ENCODE peak calls at places on chromosomes 3 and 15, in nine cellular contexts. One of them, this sample, is unnamed.

GRCh38 chr3:112020653-112021052 is 13.9 kb upstream of the TMPRSS7 start:
- DNase-seq in AG10803: no peak
- DNase-seq in IMR-90: no peak
- DNase-seq in astrocyte of the spinal cord: no peak
- DNase-seq in HCT116: no peak
- DNase-seq in HepG2: no peak
- DNase-seq in HFF-Myc: no peak
- DNase-seq in PC-3: no peak
- DNase-seq in CD8-positive, alpha-beta T cell: no peak
- DNase-seq in this sample: no peak

GRCh38 chr3:158765518-158766205 is 33.4 kb upstream of the RARRES1 start:
- DNase-seq in AG10803: no peak
- DNase-seq in IMR-90: peak; percentile 8
- DNase-seq in astrocyte of the spinal cord: peak; percentile 18
- DNase-seq in HCT116: no peak
- DNase-seq in HepG2: no peak
- DNase-seq in HFF-Myc: no peak
- DNase-seq in PC-3: no peak
- DNase-seq in CD8-positive, alpha-beta T cell: no peak
- DNase-seq in this sample: no peak

GRCh38 chr3:170056710-170057454 is 19.1 kb downstream of the GPR160 start:
- DNase-seq in AG10803: no peak
- DNase-seq in IMR-90: no peak
- DNase-seq in astrocyte of the spinal cord: no peak
- DNase-seq in HCT116: no peak
- DNase-seq in HepG2: no peak
- DNase-seq in HFF-Myc: no peak
- DNase-seq in PC-3: no peak
- DNase-seq in CD8-positive, alpha-beta T cell: no peak
- DNase-seq in this sample: no peak

GRCh38 chr3:53808496-53808895 is 37.7 kb downstream of the CHDH start:
- DNase-seq in AG10803: no peak
- DNase-seq in IMR-90: no peak
- DNase-seq in astrocyte of the spinal cord: no peak
- DNase-seq in HCT116: no peak
- DNase-seq in HepG2: no peak
- DNase-seq in HFF-Myc: no peak
- DNase-seq in PC-3: no peak
- DNase-seq in CD8-positive, alpha-beta T cell: no peak
- DNase-seq in this sample: no peak

GRCh38 chr3:136250862-136251460 is 821 bp downstream of the PCCB start:
- DNase-seq in AG10803: peak; percentile 57
- DNase-seq in IMR-90: peak; percentile 47
- DNase-seq in astrocyte of the spinal cord: peak; percentile 53
- DNase-seq in HCT116: no peak
- DNase-seq in HepG2: peak; percentile 64
- DNase-seq in HFF-Myc: peak; percentile 17
- DNase-seq in PC-3: peak; percentile 9
- DNase-seq in CD8-positive, alpha-beta T cell: peak; percentile 3
- DNase-seq in this sample: peak; percentile 56

GRCh38 chr3:150078983-150079739 is 108.5 kb upstream of the PFN2 start:
- DNase-seq in AG10803: peak; percentile 94
- DNase-seq in IMR-90: peak; percentile 95
- DNase-seq in astrocyte of the spinal cord: peak; percentile 94
- DNase-seq in HCT116: no peak
- DNase-seq in HepG2: no peak
- DNase-seq in HFF-Myc: no peak
- DNase-seq in PC-3: peak; percentile 91
- DNase-seq in CD8-positive, alpha-beta T cell: no peak
- DNase-seq in this sample: peak; percentile 95

GRCh38 chr15:92104069-92104468 is 250.6 kb downstream of the SLCO3A1 start:
- DNase-seq in AG10803: no peak
- DNase-seq in IMR-90: no peak
- DNase-seq in astrocyte of the spinal cord: no peak
- DNase-seq in HCT116: no peak
- DNase-seq in HepG2: no peak
- DNase-seq in HFF-Myc: no peak
- DNase-seq in PC-3: no peak
- DNase-seq in CD8-positive, alpha-beta T cell: no peak
- DNase-seq in this sample: no peak

GRCh38 chr15:33757505-33758211 is 210.6 kb upstream of the CHRM5 start:
- DNase-seq in AG10803: no peak
- DNase-seq in IMR-90: no peak
- DNase-seq in astrocyte of the spinal cord: no peak
- DNase-seq in HCT116: no peak
- DNase-seq in HepG2: no peak
- DNase-seq in HFF-Myc: no peak
- DNase-seq in PC-3: no peak
- DNase-seq in CD8-positive, alpha-beta T cell: no peak
- DNase-seq in this sample: no peak

GRCh38 chr3:15512173-15512572 is 9.3 kb downstream of the COLQ start:
- DNase-seq in AG10803: peak; percentile 32
- DNase-seq in IMR-90: peak; percentile 27
- DNase-seq in astrocyte of the spinal cord: peak; percentile 22
- DNase-seq in HCT116: no peak
- DNase-seq in HepG2: no peak
- DNase-seq in HFF-Myc: no peak
- DNase-seq in PC-3: no peak
- DNase-seq in CD8-positive, alpha-beta T cell: no peak
- DNase-seq in this sample: no peak

GRCh38 chr15:39621961-39622360 is 41.1 kb downstream of the THBS1 start:
- DNase-seq in AG10803: peak; percentile 68
- DNase-seq in IMR-90: no peak
- DNase-seq in astrocyte of the spinal cord: no peak
- DNase-seq in HCT116: no peak
- DNase-seq in HepG2: no peak
- DNase-seq in HFF-Myc: no peak
- DNase-seq in PC-3: no peak
- DNase-seq in CD8-positive, alpha-beta T cell: no peak
- DNase-seq in this sample: no peak

GRCh38 chr3:177026505-177027277 is 170.6 kb downstream of the TBL1XR1 start:
- DNase-seq in AG10803: no peak
- DNase-seq in IMR-90: peak; percentile 70
- DNase-seq in astrocyte of the spinal cord: no peak
- DNase-seq in HCT116: no peak
- DNase-seq in HepG2: no peak
- DNase-seq in HFF-Myc: no peak
- DNase-seq in PC-3: no peak
- DNase-seq in CD8-positive, alpha-beta T cell: no peak
- DNase-seq in this sample: peak; percentile 67

GRCh38 chr3:127747751-127748521 is 74.4 kb downstream of the MGLL start:
- DNase-seq in AG10803: peak; percentile 88
- DNase-seq in IMR-90: peak; percentile 95
- DNase-seq in astrocyte of the spinal cord: peak; percentile 92
- DNase-seq in HCT116: no peak
- DNase-seq in HepG2: no peak
- DNase-seq in HFF-Myc: peak; percentile 42
- DNase-seq in PC-3: peak; percentile 92
- DNase-seq in CD8-positive, alpha-beta T cell: no peak
- DNase-seq in this sample: peak; percentile 83

GRCh38 chr3:37974121-37974927 is 16.3 kb upstream of the VILL start:
- DNase-seq in AG10803: peak; percentile 56
- DNase-seq in IMR-90: peak; percentile 48
- DNase-seq in astrocyte of the spinal cord: peak; percentile 46
- DNase-seq in HCT116: peak; percentile 43
- DNase-seq in HepG2: peak; percentile 56
- DNase-seq in HFF-Myc: no peak
- DNase-seq in PC-3: peak; percentile 74
- DNase-seq in CD8-positive, alpha-beta T cell: peak; percentile 68
- DNase-seq in this sample: peak; percentile 75

GRCh38 chr15:101445562-101446526 is 43.7 kb downstream of the PCSK6 start:
- DNase-seq in AG10803: peak; percentile 34
- DNase-seq in IMR-90: peak; percentile 21
- DNase-seq in astrocyte of the spinal cord: no peak
- DNase-seq in HCT116: no peak
- DNase-seq in HepG2: peak; percentile 87
- DNase-seq in HFF-Myc: no peak
- DNase-seq in PC-3: peak; percentile 84
- DNase-seq in CD8-positive, alpha-beta T cell: no peak
- DNase-seq in this sample: peak; percentile 57

GRCh38 chr3:156533205-156533604 is 21.7 kb downstream of the SSR3 start:
- DNase-seq in AG10803: peak; percentile 60
- DNase-seq in IMR-90: peak; percentile 72
- DNase-seq in astrocyte of the spinal cord: peak; percentile 48
- DNase-seq in HCT116: no peak
- DNase-seq in HepG2: peak; percentile 32
- DNase-seq in HFF-Myc: no peak
- DNase-seq in PC-3: no peak
- DNase-seq in CD8-positive, alpha-beta T cell: no peak
- DNase-seq in this sample: peak; percentile 74

GRCh38 chr3:84905556-84905920 is 53.3 kb upstream of the CADM2 start:
- DNase-seq in AG10803: no peak
- DNase-seq in IMR-90: no peak
- DNase-seq in astrocyte of the spinal cord: no peak
- DNase-seq in HCT116: no peak
- DNase-seq in HepG2: no peak
- DNase-seq in HFF-Myc: no peak
- DNase-seq in PC-3: no peak
- DNase-seq in CD8-positive, alpha-beta T cell: no peak
- DNase-seq in this sample: no peak

GRCh38 chr3:23051240-23052140 is 151.6 kb upstream of the UBE2E2 start:
- DNase-seq in AG10803: no peak
- DNase-seq in IMR-90: no peak
- DNase-seq in astrocyte of the spinal cord: no peak
- DNase-seq in HCT116: no peak
- DNase-seq in HepG2: no peak
- DNase-seq in HFF-Myc: no peak
- DNase-seq in PC-3: no peak
- DNase-seq in CD8-positive, alpha-beta T cell: no peak
- DNase-seq in this sample: no peak

GRCh38 chr3:196159952-196160804 is 51.0 kb downstream of the ZDHHC19 start:
- DNase-seq in AG10803: peak; percentile 54
- DNase-seq in IMR-90: peak; percentile 93
- DNase-seq in astrocyte of the spinal cord: peak; percentile 71
- DNase-seq in HCT116: no peak
- DNase-seq in HepG2: no peak
- DNase-seq in HFF-Myc: no peak
- DNase-seq in PC-3: peak; percentile 87
- DNase-seq in CD8-positive, alpha-beta T cell: no peak
- DNase-seq in this sample: peak; percentile 56

GRCh38 chr3:54527953-54528352 is 399.9 kb downstream of the LRTM1 start:
- DNase-seq in AG10803: peak; percentile 48
- DNase-seq in IMR-90: no peak
- DNase-seq in astrocyte of the spinal cord: no peak
- DNase-seq in HCT116: no peak
- DNase-seq in HepG2: no peak
- DNase-seq in HFF-Myc: no peak
- DNase-seq in PC-3: no peak
- DNase-seq in CD8-positive, alpha-beta T cell: no peak
- DNase-seq in this sample: no peak

DNA sequence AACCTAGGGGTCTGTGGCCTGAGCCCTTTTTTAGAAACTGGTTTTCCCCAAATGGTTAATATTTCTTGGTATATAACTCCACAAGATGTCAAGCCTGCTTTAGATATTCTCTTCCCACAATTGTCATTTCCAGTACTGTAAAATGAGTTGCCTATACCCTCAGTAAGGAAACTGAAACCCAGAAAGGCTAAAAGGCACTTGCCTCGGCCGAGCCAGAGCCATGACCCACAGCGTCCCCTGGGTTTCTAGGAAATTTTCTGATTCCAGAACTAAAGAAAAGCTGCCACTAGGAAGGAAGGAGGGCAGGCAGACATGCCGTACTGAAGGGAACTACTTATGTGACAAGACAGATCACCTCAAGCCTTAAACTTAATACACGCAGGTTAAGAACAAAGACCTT is 59.1 kb downstream of the ATP8B4 start:
- DNase-seq in AG10803: no peak
- DNase-seq in IMR-90: no peak
- DNase-seq in astrocyte of the spinal cord: no peak
- DNase-seq in HCT116: no peak
- DNase-seq in HepG2: no peak
- DNase-seq in HFF-Myc: no peak
- DNase-seq in PC-3: no peak
- DNase-seq in CD8-positive, alpha-beta T cell: no peak
- DNase-seq in this sample: no peak
- H3K4me3 ChIP-seq in AG10803: no peak overlapping the region
- H3K4me3 ChIP-seq in IMR-90: no peak overlapping the region
- H3K4me3 ChIP-seq in astrocyte of the spinal cord: no peak overlapping the region
- H3K4me3 ChIP-seq in HCT116: no peak overlapping the region
- H3K4me3 ChIP-seq in HepG2: no peak overlapping the region
- H3K4me3 ChIP-seq in HFF-Myc: no peak overlapping the region
- H3K4me3 ChIP-seq in PC-3: no peak overlapping the region
- H3K4me3 ChIP-seq in CD8-positive, alpha-beta T cell: no peak overlapping the region
- H3K4me3 ChIP-seq in this sample: no peak overlapping the region

DNA sequence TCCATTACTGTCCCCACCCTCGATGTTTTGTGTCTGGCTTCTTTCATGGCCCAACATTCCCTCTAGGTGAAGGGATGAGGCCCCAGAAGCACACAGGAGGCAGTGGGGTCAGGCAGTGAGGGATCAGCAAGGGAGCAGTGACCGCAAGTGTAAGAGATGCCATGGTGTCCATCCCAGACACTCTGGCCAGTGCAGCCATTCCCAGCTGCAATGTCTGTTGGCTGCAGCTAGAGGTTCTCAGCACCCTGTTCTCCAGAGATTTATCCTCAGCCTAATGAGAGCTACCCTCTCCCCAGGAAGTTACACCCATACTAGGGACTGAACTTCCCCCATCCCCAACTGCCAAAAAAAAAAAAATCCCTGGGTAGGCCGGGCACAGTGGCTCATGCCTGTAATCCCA is 40.2 kb downstream of the TRANK1 start:
- DNase-seq in AG10803: peak; percentile 11
- DNase-seq in IMR-90: peak; percentile 36
- DNase-seq in astrocyte of the spinal cord: no peak
- DNase-seq in HCT116: no peak
- DNase-seq in HepG2: peak; percentile 19
- DNase-seq in HFF-Myc: no peak
- DNase-seq in PC-3: peak; percentile 46
- DNase-seq in CD8-positive, alpha-beta T cell: no peak
- DNase-seq in this sample: peak; percentile 58
- TF ChIP-seq CTCF in AG10803: peak; percentile 36
- TF ChIP-seq CTCF in IMR-90: peak; percentile 57
- TF ChIP-seq CTCF in astrocyte of the spinal cord: peak; percentile 42
- TF ChIP-seq CTCF in HCT116: peak; percentile 42
- TF ChIP-seq CTCF in HepG2: peak; percentile 84
- TF ChIP-seq CTCF in HFF-Myc: peak; percentile 37
- TF ChIP-seq CTCF in PC-3: peak; percentile 59
- TF ChIP-seq CTCF in CD8-positive, alpha-beta T cell: no peak
- TF ChIP-seq CTCF in this sample: peak; percentile 79

GRCh38 chr3:151383956-151384355 is 597 bp downstream of the P2RY12 start:
- DNase-seq in AG10803: no peak
- DNase-seq in IMR-90: no peak
- DNase-seq in astrocyte of the spinal cord: no peak
- DNase-seq in HCT116: no peak
- DNase-seq in HepG2: no peak
- DNase-seq in HFF-Myc: no peak
- DNase-seq in PC-3: no peak
- DNase-seq in CD8-positive, alpha-beta T cell: no peak
- DNase-seq in this sample: no peak
- H3K4me3 ChIP-seq in AG10803: no peak overlapping the region
- H3K4me3 ChIP-seq in IMR-90: no peak overlapping the region
- H3K4me3 ChIP-seq in astrocyte of the spinal cord: no peak overlapping the region
- H3K4me3 ChIP-seq in HCT116: no peak overlapping the region
- H3K4me3 ChIP-seq in HepG2: no peak overlapping the region
- H3K4me3 ChIP-seq in HFF-Myc: no peak overlapping the region
- H3K4me3 ChIP-seq in PC-3: no peak overlapping the region
- H3K4me3 ChIP-seq in CD8-positive, alpha-beta T cell: no peak overlapping the region
- H3K4me3 ChIP-seq in this sample: peak overlapping the region; percentile 2

DNA sequence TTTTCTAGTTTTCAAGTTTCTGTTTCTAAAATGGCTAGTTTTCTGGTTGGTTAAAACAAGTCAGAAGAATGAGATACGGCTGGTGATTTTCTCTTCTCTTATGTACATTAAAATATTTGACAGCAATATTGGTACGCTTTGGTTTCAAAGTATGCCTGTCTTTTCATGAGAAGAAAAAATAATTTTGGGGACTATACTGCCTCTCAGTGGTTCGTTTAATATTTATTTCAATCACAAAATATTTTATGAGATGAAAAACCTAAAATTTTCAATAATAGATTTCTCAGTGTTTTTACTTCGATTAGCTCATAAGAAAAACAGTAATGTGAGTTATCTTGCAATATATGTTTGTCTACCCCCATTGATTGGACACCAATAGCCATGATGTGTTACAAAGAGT is 72.8 kb upstream of the AADACL2 start:
- DNase-seq in AG10803: peak; percentile 11
- DNase-seq in IMR-90: no peak
- DNase-seq in astrocyte of the spinal cord: peak; percentile 16
- DNase-seq in HCT116: no peak
- DNase-seq in HepG2: no peak
- DNase-seq in HFF-Myc: no peak
- DNase-seq in PC-3: peak; percentile 56
- DNase-seq in CD8-positive, alpha-beta T cell: no peak
- DNase-seq in this sample: peak; percentile 62
- TF ChIP-seq CTCF in AG10803: peak; percentile 30
- TF ChIP-seq CTCF in IMR-90: peak; percentile 22
- TF ChIP-seq CTCF in astrocyte of the spinal cord: no peak
- TF ChIP-seq CTCF in HCT116: peak; percentile 36
- TF ChIP-seq CTCF in HepG2: no peak
- TF ChIP-seq CTCF in HFF-Myc: no peak
- TF ChIP-seq CTCF in PC-3: peak; percentile 61
- TF ChIP-seq CTCF in CD8-positive, alpha-beta T cell: no peak
- TF ChIP-seq CTCF in this sample: peak; percentile 7

This sample was measured in choroid plexus epithelial cell.